ENCODE peak calls at places on chromosomes 7 and 10, in four cellular contexts. A is endodermal cell, Q is NCI-H446 treated with DMSO at 0.1 percent for 48 hours, O is spleen. L is an unnamed sample.

GRCh38 chr7:14024406-14024805 is 34.9 kb upstream of the ETV1 start:
- DNase-seq in A (no peak), Q (no peak), O (no peak), L (no peak)

GRCh38 chr10:5655003-5655600 is 11.3 kb downstream of the ASB13 start:
- DNase-seq in A (no peak), Q (no peak), O (no peak), L (no peak)

GRCh38 chr10:126422561-126422960 is 34.3 kb upstream of the ADAM12 start:
- DNase-seq in A (no peak), Q (no peak), O (no peak), L (no peak)

GRCh38 chr7:49245062-49245461 is 320.7 kb downstream of the CDC14C start:
- DNase-seq in A (peak), Q (no peak), O (no peak), L (no peak)

GRCh38 chr7:86846494-86847190 is 202.9 kb downstream of the GRM3 start:
- DNase-seq in A (no peak), Q (no peak), O (no peak), L (no peak)

GRCh38 chr7:31957756-31958155 is 112.5 kb downstream of the PDE1C start:
- DNase-seq in A (no peak), Q (no peak), O (no peak), L (no peak)

GRCh38 chr10:72509206-72509799 is 116.6 kb downstream of the MICU1 start:
- DNase-seq in A (no peak), Q (no peak), O (no peak), L (no peak)

GRCh38 chr7:6268023-6268908 is 4.2 kb downstream of the CYTH3 start:
- DNase-seq in A (no peak), Q (no peak), O (peak), L (no peak)

GRCh38 chr7:101125989-101126650 is 784 bp upstream of the SERPINE1 start:
- DNase-seq in A (no peak), Q (no peak), O (no peak), L (no peak)

GRCh38 chr10:124640538-124641231 is 103.5 kb downstream of the FAM53B start:
- DNase-seq in A (no peak), Q (no peak), O (peak), L (peak)

GRCh38 chr10:12928571-12928970 is 72.9 kb downstream of the CCDC3 start:
- DNase-seq in A (no peak), Q (no peak), O (no peak), L (no peak)

GRCh38 chr7:138064856-138065357 is 11.4 kb upstream of the AKR1D1 start:
- DNase-seq in A (peak), Q (no peak), O (no peak), L (no peak)

GRCh38 chr10:129702605-129703004 is 235.6 kb downstream of the MGMT start:
- DNase-seq in A (no peak), Q (no peak), O (no peak), L (no peak)

GRCh38 chr10:108583827-108584226 is 1339.5 kb downstream of the XPNPEP1 start:
- DNase-seq in A (no peak), Q (no peak), O (no peak), L (no peak)